ENCODE peak calls at places on chromosome 11, in seven cellular contexts. One of them, this sample, is unnamed.

GRCh38 chr11:133907841-133908241 is 48.9 kb downstream of the IGSF9B start:
- DNase-seq in right lobe of liver: no peak
- DNase-seq in tibial nerve: no peak
- DNase-seq in esophagus muscularis mucosa: no peak
- DNase-seq in heart right ventricle: no peak
- DNase-seq in left ventricle myocardium inferior: no peak
- DNase-seq in sigmoid colon: no peak
- DNase-seq in this sample: no peak

GRCh38 chr11:46918778-46919513 is 596 bp upstream of the LRP4 start:
- DNase-seq in right lobe of liver: no peak
- DNase-seq in tibial nerve: no peak
- DNase-seq in esophagus muscularis mucosa: no peak
- DNase-seq in heart right ventricle: no peak
- DNase-seq in left ventricle myocardium inferior: no peak
- DNase-seq in sigmoid colon: no peak
- DNase-seq in this sample: no peak

GRCh38 chr11:9888938-9889337 is 225.1 kb downstream of the SWAP70 start:
- DNase-seq in right lobe of liver: no peak
- DNase-seq in tibial nerve: no peak
- DNase-seq in esophagus muscularis mucosa: no peak
- DNase-seq in heart right ventricle: no peak
- DNase-seq in left ventricle myocardium inferior: no peak
- DNase-seq in sigmoid colon: no peak
- DNase-seq in this sample: no peak

GRCh38 chr11:72950685-72951084 is 136.5 kb downstream of the ATG16L2 start:
- DNase-seq in right lobe of liver: no peak
- DNase-seq in tibial nerve: no peak
- DNase-seq in esophagus muscularis mucosa: no peak
- DNase-seq in heart right ventricle: no peak
- DNase-seq in left ventricle myocardium inferior: no peak
- DNase-seq in sigmoid colon: no peak
- DNase-seq in this sample: no peak

GRCh38 chr11:11993814-11994213 is 14.6 kb downstream of the DKK3 start:
- DNase-seq in right lobe of liver: peak; percentile 53
- DNase-seq in tibial nerve: no peak
- DNase-seq in esophagus muscularis mucosa: no peak
- DNase-seq in heart right ventricle: no peak
- DNase-seq in left ventricle myocardium inferior: peak; percentile 56
- DNase-seq in sigmoid colon: peak; percentile 80
- DNase-seq in this sample: no peak

GRCh38 chr11:59416613-59417012 is 9.6 kb downstream of the OR5A2 start:
- DNase-seq in right lobe of liver: no peak
- DNase-seq in tibial nerve: no peak
- DNase-seq in esophagus muscularis mucosa: no peak
- DNase-seq in heart right ventricle: no peak
- DNase-seq in left ventricle myocardium inferior: no peak
- DNase-seq in sigmoid colon: no peak
- DNase-seq in this sample: no peak

GRCh38 chr11:64514596-64514995 is 76.4 kb upstream of the SLC22A12 start:
- DNase-seq in right lobe of liver: no peak
- DNase-seq in tibial nerve: no peak
- DNase-seq in esophagus muscularis mucosa: no peak
- DNase-seq in heart right ventricle: no peak
- DNase-seq in left ventricle myocardium inferior: no peak
- DNase-seq in sigmoid colon: no peak
- DNase-seq in this sample: no peak

GRCh38 chr11:66559141-66559861 is 9.1 kb downstream of the CTSF start:
- DNase-seq in right lobe of liver: no peak
- DNase-seq in tibial nerve: no peak
- DNase-seq in esophagus muscularis mucosa: no peak
- DNase-seq in heart right ventricle: no peak
- DNase-seq in left ventricle myocardium inferior: peak; percentile 27
- DNase-seq in sigmoid colon: peak; percentile 86
- DNase-seq in this sample: no peak

GRCh38 chr11:102252339-102252891 is 64.9 kb upstream of the BIRC3 start:
- DNase-seq in right lobe of liver: no peak
- DNase-seq in tibial nerve: no peak
- DNase-seq in esophagus muscularis mucosa: no peak
- DNase-seq in heart right ventricle: no peak
- DNase-seq in left ventricle myocardium inferior: no peak
- DNase-seq in sigmoid colon: no peak
- DNase-seq in this sample: no peak

GRCh38 chr11:2564588-2565440 is 120.0 kb downstream of the KCNQ1 start:
- DNase-seq in right lobe of liver: peak; percentile 11
- DNase-seq in tibial nerve: peak; percentile 8
- DNase-seq in esophagus muscularis mucosa: no peak
- DNase-seq in heart right ventricle: no peak
- DNase-seq in left ventricle myocardium inferior: peak; percentile 13
- DNase-seq in sigmoid colon: peak; percentile 40
- DNase-seq in this sample: no peak

DNA sequence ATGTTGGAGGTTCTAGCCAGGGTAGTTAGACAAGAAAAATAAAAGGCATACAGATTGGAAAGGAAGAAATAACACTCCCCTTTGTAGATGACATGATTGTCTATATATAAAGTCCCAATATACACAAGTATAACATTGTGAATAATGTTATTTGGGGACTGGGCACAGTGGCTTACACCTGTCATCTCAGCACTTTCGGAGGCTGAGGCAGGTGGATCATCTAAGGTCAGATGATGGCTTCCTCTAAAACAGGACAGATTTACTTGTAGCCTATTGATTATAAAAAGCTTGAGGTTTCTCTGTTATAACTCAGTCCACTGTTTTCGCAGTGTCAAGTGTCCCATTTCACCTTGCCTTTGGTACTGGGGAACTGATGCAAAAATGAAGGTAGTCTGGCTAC is 19.6 kb downstream of the ATM start:
- DNase-seq in right lobe of liver: no peak
- DNase-seq in tibial nerve: no peak
- DNase-seq in esophagus muscularis mucosa: no peak
- DNase-seq in heart right ventricle: no peak
- DNase-seq in left ventricle myocardium inferior: no peak
- DNase-seq in sigmoid colon: no peak
- DNase-seq in this sample: no peak
- H3K4me3 ChIP-seq in right lobe of liver: no peak overlapping the region
- H3K4me3 ChIP-seq in tibial nerve: no peak overlapping the region
- H3K4me3 ChIP-seq in esophagus muscularis mucosa: no peak overlapping the region
- H3K4me3 ChIP-seq in heart right ventricle: no peak overlapping the region
- H3K4me3 ChIP-seq in left ventricle myocardium inferior: no peak overlapping the region
- H3K4me3 ChIP-seq in sigmoid colon: no peak overlapping the region
- H3K4me3 ChIP-seq in this sample: no peak overlapping the region

GRCh38 chr11:122175316-122175715 is 59.3 kb upstream of the BLID start:
- DNase-seq in right lobe of liver: no peak
- DNase-seq in tibial nerve: no peak
- DNase-seq in esophagus muscularis mucosa: no peak
- DNase-seq in heart right ventricle: no peak
- DNase-seq in left ventricle myocardium inferior: no peak
- DNase-seq in sigmoid colon: no peak
- DNase-seq in this sample: no peak

GRCh38 chr11:122176651-122177050 is 60.6 kb upstream of the BLID start:
- DNase-seq in right lobe of liver: no peak
- DNase-seq in tibial nerve: no peak
- DNase-seq in esophagus muscularis mucosa: no peak
- DNase-seq in heart right ventricle: no peak
- DNase-seq in left ventricle myocardium inferior: no peak
- DNase-seq in sigmoid colon: no peak
- DNase-seq in this sample: no peak

GRCh38 chr11:122178795-122179194 is 62.8 kb upstream of the BLID start:
- DNase-seq in right lobe of liver: no peak
- DNase-seq in tibial nerve: no peak
- DNase-seq in esophagus muscularis mucosa: no peak
- DNase-seq in heart right ventricle: no peak
- DNase-seq in left ventricle myocardium inferior: no peak
- DNase-seq in sigmoid colon: no peak
- DNase-seq in this sample: no peak

GRCh38 chr11:122179966-122180365 is 64.0 kb upstream of the BLID start:
- DNase-seq in right lobe of liver: no peak
- DNase-seq in tibial nerve: no peak
- DNase-seq in esophagus muscularis mucosa: no peak
- DNase-seq in heart right ventricle: no peak
- DNase-seq in left ventricle myocardium inferior: no peak
- DNase-seq in sigmoid colon: no peak
- DNase-seq in this sample: no peak

GRCh38 chr11:122177238-122177637 is 61.2 kb upstream of the BLID start:
- DNase-seq in right lobe of liver: no peak
- DNase-seq in tibial nerve: no peak
- DNase-seq in esophagus muscularis mucosa: no peak
- DNase-seq in heart right ventricle: no peak
- DNase-seq in left ventricle myocardium inferior: no peak
- DNase-seq in sigmoid colon: no peak
- DNase-seq in this sample: no peak
- H3K4me3 ChIP-seq in right lobe of liver: no peak overlapping the region
- H3K4me3 ChIP-seq in tibial nerve: no peak overlapping the region
- H3K4me3 ChIP-seq in esophagus muscularis mucosa: no peak overlapping the region
- H3K4me3 ChIP-seq in heart right ventricle: no peak overlapping the region
- H3K4me3 ChIP-seq in left ventricle myocardium inferior: no peak overlapping the region
- H3K4me3 ChIP-seq in sigmoid colon: no peak overlapping the region
- H3K4me3 ChIP-seq in this sample: no peak overlapping the region

DNA sequence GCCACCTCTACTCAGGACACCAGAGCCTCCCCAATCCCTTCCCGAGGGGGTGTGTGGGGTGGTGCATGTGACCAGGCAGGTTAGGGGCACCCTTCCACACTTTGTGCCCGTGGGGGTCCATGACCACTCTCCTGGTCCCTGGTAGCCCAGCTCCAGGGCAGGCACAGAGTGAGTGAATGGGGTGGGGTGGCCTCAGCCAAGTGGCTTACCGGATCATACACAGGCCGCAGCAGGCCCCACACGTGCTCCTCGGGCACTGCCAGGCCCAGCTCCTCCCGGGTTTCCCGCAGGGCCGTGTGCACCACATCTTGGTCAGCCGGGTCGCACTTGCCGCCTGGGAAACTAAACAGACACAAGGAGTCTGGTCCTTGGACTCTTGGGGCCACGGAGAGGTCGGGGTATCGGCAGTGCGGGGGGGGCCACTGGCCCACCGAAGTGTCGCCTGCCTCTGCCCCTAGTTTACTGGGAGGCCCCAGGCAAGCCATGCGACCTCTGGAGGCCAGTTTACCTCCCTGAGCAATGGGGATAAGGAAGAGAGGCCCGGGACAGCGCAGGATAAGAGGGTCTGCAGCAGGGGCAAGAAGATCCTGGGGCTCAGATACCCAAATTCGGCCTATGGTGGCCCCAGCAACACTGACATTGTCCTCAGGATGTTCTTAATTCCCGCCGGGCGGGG is 889 bp downstream of the NUDT8 start:
- DNase-seq in right lobe of liver: peak; percentile 45
- DNase-seq in tibial nerve: no peak
- DNase-seq in esophagus muscularis mucosa: no peak
- DNase-seq in heart right ventricle: no peak
- DNase-seq in left ventricle myocardium inferior: no peak
- DNase-seq in sigmoid colon: peak; percentile 66
- DNase-seq in this sample: no peak
- H3K4me3 ChIP-seq in right lobe of liver: peak overlapping the region; percentile 65
- H3K4me3 ChIP-seq in tibial nerve: peak overlapping the region; percentile 65
- H3K4me3 ChIP-seq in esophagus muscularis mucosa: peak overlapping the region; percentile 76
- H3K4me3 ChIP-seq in heart right ventricle: peak overlapping the region; percentile 62
- H3K4me3 ChIP-seq in left ventricle myocardium inferior: peak overlapping the region; percentile 74
- H3K4me3 ChIP-seq in sigmoid colon: peak overlapping the region; percentile 78
- H3K4me3 ChIP-seq in this sample: peak overlapping the region; percentile 64

GRCh38 chr11:118636569-118637290 is 29.3 kb downstream of the PHLDB1 start:
- DNase-seq in right lobe of liver: no peak
- DNase-seq in tibial nerve: no peak
- DNase-seq in esophagus muscularis mucosa: no peak
- DNase-seq in heart right ventricle: no peak
- DNase-seq in left ventricle myocardium inferior: no peak
- DNase-seq in sigmoid colon: no peak
- DNase-seq in this sample: no peak
- H3K4me3 ChIP-seq in right lobe of liver: no peak overlapping the region
- H3K4me3 ChIP-seq in tibial nerve: no peak overlapping the region
- H3K4me3 ChIP-seq in esophagus muscularis mucosa: no peak overlapping the region
- H3K4me3 ChIP-seq in heart right ventricle: no peak overlapping the region
- H3K4me3 ChIP-seq in left ventricle myocardium inferior: no peak overlapping the region
- H3K4me3 ChIP-seq in sigmoid colon: no peak overlapping the region
- H3K4me3 ChIP-seq in this sample: no peak overlapping the region

GRCh38 chr11:1485504-1485885 is 1.1 kb downstream of the MOB2 start:
- DNase-seq in right lobe of liver: peak; percentile 16
- DNase-seq in tibial nerve: no peak
- DNase-seq in esophagus muscularis mucosa: no peak
- DNase-seq in heart right ventricle: no peak
- DNase-seq in left ventricle myocardium inferior: peak; percentile 14
- DNase-seq in sigmoid colon: peak; percentile 63
- DNase-seq in this sample: no peak
- H3K4me3 ChIP-seq in right lobe of liver: no peak overlapping the region
- H3K4me3 ChIP-seq in tibial nerve: peak overlapping the region; percentile 20
- H3K4me3 ChIP-seq in esophagus muscularis mucosa: peak overlapping the region; percentile 38
- H3K4me3 ChIP-seq in heart right ventricle: peak overlapping the region; percentile 30
- H3K4me3 ChIP-seq in left ventricle myocardium inferior: peak overlapping the region; percentile 54
- H3K4me3 ChIP-seq in sigmoid colon: peak overlapping the region; percentile 57
- H3K4me3 ChIP-seq in this sample: no peak overlapping the region